ENCODE peak calls at places on chromosome 5, in nine cellular contexts. D, G, E, O, N, I, C, J and M are unnamed samples.

GRCh38 chr5:136020383-136021015 is 8.3 kb upstream of the TGFBI start:
- DNase-seq in D (peak), G (no peak), E (no peak), O (no peak), N (no peak), I (no peak), C (peak), J (peak), M (peak)

GRCh38 chr5:56323505-56323904 is 90.4 kb upstream of the ANKRD55 start:
- DNase-seq in D (peak), G (peak), E (no peak), O (no peak), N (no peak), I (no peak), C (peak), J (peak), M (no peak)

GRCh38 chr5:65157906-65158603 is 323.7 kb downstream of the ADAMTS6 start:
- DNase-seq in D (no peak), G (no peak), E (no peak), O (peak), N (no peak), I (no peak), C (peak), J (no peak), M (no peak)

GRCh38 chr5:81235287-81236072 is 2.4 kb downstream of the CKMT2 start:
- DNase-seq in D (no peak), G (no peak), E (no peak), O (no peak), N (peak), I (no peak), C (no peak), J (peak), M (no peak)

GRCh38 chr5:35884125-35884788 is 27.6 kb downstream of the IL7R start:
- DNase-seq in D (peak), G (no peak), E (no peak), O (no peak), N (no peak), I (no peak), C (peak), J (peak), M (no peak)

GRCh38 chr5:99025298-99026045 is 96.7 kb upstream of the CHD1 start:
- DNase-seq in D (no peak), G (no peak), E (no peak), O (peak), N (no peak), I (no peak), C (no peak), J (no peak), M (no peak)

GRCh38 chr5:43601454-43602260 is 1.3 kb upstream of the NNT start:
- DNase-seq in D (peak), G (no peak), E (no peak), O (no peak), N (no peak), I (no peak), C (peak), J (peak), M (no peak)

GRCh38 chr5:129271309-129271708 is 176.8 kb downstream of the ISOC1 start:
- DNase-seq in D (no peak), G (no peak), E (peak), O (peak), N (no peak), I (no peak), C (no peak), J (peak), M (no peak)

GRCh38 chr5:8057764-8058163 is 188.8 kb downstream of the MTRR start:
- DNase-seq in D (no peak), G (no peak), E (no peak), O (no peak), N (peak), I (no peak), C (peak), J (peak), M (no peak)

DNA sequence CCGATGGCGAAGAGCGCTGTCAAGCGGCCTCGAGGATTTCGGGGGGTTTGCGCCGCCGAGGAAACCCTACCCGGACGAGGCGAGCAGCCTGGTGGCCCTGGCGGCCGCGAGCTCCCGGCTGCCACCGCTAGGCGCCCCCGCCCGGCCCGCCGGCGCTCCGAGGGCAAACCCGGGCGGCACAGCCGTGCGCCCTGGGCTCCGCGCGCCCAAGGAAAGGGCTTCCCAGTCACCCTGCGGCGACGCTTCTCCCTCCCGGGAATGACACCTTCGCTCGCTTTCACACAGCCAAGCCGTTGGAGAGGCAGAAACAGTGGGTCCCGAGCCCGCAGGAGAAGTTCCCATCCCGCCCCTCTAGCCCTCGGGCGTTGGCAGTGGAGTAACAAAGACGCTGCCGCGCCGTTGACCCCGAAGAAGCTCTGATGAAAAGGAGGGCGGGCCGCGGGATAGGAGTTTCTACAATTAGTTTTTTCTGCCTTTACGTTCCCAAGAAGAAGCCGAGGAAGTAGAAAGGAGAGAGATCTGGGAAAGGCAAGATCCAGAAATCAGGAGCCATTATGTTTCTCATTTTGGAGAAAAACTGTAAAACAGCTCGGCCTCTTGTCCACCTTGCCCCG is 126.1 kb downstream of the TMEM174 start:
- DNase-seq in D (no peak), G (no peak), E (peak), O (peak), N (no peak), I (no peak), C (no peak), J (no peak), M (no peak)
- TF ChIP-seq CTCF in D (peak), G (no peak), E (peak), O (no peak), N (no peak), I (peak), C (no peak), J (no peak), M (no peak)

GRCh38 chr5:87074072-87074471 is 193.6 kb upstream of the RASA1 start:
- DNase-seq in D (no peak), G (no peak), E (no peak), O (no peak), N (no peak), I (no peak), C (no peak), J (no peak), M (no peak)

GRCh38 chr5:87074934-87075541 is 192.6 kb upstream of the RASA1 start:
- DNase-seq in D (no peak), G (no peak), E (peak), O (no peak), N (no peak), I (no peak), C (no peak), J (no peak), M (no peak)

GRCh38 chr5:87069311-87069710 is 198.4 kb upstream of the RASA1 start:
- DNase-seq in D (no peak), G (no peak), E (no peak), O (no peak), N (no peak), I (no peak), C (no peak), J (no peak), M (no peak)

GRCh38 chr5:87069974-87070608 is 197.6 kb upstream of the RASA1 start:
- DNase-seq in D (peak), G (peak), E (peak), O (peak), N (no peak), I (no peak), C (peak), J (peak), M (no peak)
- TF ChIP-seq CTCF in D (peak), G (peak), E (peak), O (peak), N (no peak), I (peak), C (peak), J (peak), M (peak)

GRCh38 chr5:151313357-151313756 is 9.8 kb upstream of the SLC36A3 start:
- DNase-seq in D (no peak), G (no peak), E (no peak), O (no peak), N (no peak), I (no peak), C (no peak), J (no peak), M (no peak)

GRCh38 chr5:151315998-151316597 is 12.5 kb upstream of the SLC36A3 start:
- DNase-seq in D (peak), G (peak), E (peak), O (peak), N (peak), I (peak), C (peak), J (peak), M (no peak)

GRCh38 chr5:151320481-151320880 is 16.9 kb upstream of the SLC36A3 start:
- DNase-seq in D (no peak), G (no peak), E (no peak), O (no peak), N (no peak), I (no peak), C (no peak), J (no peak), M (no peak)

GRCh38 chr5:151319334-151319733 is 15.8 kb upstream of the SLC36A3 start:
- DNase-seq in D (peak), G (no peak), E (no peak), O (peak), N (peak), I (no peak), C (peak), J (peak), M (no peak)
- TF ChIP-seq CTCF in D (peak), G (no peak), E (no peak), O (peak), N (no peak), I (no peak), C (peak), J (peak), M (no peak)

GRCh38 chr5:176594554-176594953 is 15.4 kb downstream of the GPRIN1 start:
- DNase-seq in D (no peak), G (no peak), E (no peak), O (no peak), N (no peak), I (no peak), C (no peak), J (no peak), M (no peak)

GRCh38 chr5:176595386-176595943 is 14.5 kb downstream of the GPRIN1 start:
- DNase-seq in D (no peak), G (no peak), E (no peak), O (no peak), N (no peak), I (no peak), C (no peak), J (no peak), M (no peak)

GRCh38 chr5:176597417-176598389 is 12.3 kb downstream of the GPRIN1 start:
- DNase-seq in D (no peak), G (no peak), E (no peak), O (peak), N (no peak), I (no peak), C (no peak), J (no peak), M (no peak)

GRCh38 chr5:176596069-176596656 is 13.8 kb downstream of the GPRIN1 start:
- DNase-seq in D (no peak), G (no peak), E (no peak), O (no peak), N (no peak), I (no peak), C (no peak), J (no peak), M (no peak)

DNA sequence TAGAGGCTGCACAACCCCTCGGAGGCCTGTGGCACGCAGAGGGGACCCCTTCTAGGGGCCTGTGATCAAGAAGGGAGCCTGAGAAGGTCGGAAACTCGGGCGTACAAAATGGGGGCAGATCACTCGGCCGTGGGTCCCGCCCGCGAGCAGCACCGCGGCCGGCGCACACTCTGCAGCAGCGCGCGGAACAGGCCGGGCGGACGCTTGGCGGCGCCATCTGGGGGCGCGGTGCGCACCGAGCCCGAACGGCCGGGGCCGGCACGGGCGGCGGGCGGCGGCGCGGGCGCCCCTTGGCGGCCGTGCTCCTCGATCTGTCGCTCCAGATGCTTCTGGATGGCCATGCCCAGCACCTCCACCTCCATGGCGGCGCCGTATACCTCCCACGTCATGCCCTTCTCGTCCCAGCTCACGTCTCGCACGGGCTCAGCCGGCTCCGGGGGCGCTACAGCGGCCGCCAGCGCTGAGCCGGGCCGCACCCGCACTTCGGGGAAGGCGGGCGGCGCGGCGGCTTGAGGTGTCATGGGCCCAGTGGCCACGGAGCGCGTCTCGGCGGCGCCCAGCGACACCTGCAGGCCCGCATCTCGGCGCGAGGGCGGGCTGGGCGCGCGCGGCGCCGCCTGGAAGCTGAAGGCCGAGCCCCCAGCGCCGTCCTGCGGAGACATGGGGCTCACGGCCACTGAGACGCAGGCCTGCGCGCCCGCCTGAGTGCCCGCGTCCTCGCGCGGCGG is 13.1 kb downstream of the GPRIN1 start:
- DNase-seq in D (no peak), G (no peak), E (peak), O (peak), N (peak), I (peak), C (no peak), J (peak), M (no peak)
- TF ChIP-seq CTCF in D (no peak), G (no peak), E (peak), O (no peak), N (no peak), I (peak), C (no peak), J (no peak), M (peak)

GRCh38 chr5:53123702-53124101 is 14.1 kb upstream of the MOCS2 start:
- DNase-seq in D (no peak), G (no peak), E (no peak), O (no peak), N (no peak), I (no peak), C (no peak), J (peak), M (no peak)
- TF ChIP-seq CTCF in D (peak), G (peak), E (peak), O (peak), N (no peak), I (peak), C (no peak), J (peak), M (no peak)

GRCh38 chr5:40680741-40681350 is 1.1 kb downstream of the PTGER4 start:
- DNase-seq in D (no peak), G (no peak), E (peak), O (peak), N (no peak), I (peak), C (no peak), J (no peak), M (peak)
- TF ChIP-seq CTCF in D (peak), G (no peak), E (peak), O (peak), N (no peak), I (peak), C (no peak), J (no peak), M (peak)

DNA sequence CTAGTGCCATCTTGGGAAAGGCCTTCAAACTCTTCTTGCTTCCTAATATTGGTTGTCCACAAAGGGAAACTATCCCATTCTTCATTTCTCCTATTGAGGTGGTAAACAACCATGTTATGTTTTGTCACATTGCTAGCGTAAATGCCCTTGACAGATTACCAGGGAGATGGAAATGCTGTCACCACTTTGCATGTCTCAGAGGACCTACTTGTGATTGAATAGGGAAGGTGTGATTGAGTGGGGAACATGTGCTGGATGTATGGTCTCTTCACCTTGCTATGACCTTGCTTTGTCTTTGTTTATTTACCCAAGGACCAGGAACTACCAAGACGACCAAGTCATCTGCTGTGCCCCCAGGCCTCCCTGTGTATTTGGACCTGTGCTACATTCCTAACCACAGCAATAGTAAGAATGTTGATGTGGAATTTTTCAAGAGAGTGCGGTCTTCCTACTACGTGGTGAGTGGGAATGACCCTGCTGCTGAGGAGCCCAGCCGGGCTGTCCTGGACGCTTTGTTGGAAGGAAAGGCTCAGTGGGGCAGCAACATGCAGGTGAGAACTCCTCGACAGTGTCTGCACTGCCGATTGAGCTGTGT is 96.1 kb downstream of the MAP1B start:
- DNase-seq in D (no peak), G (peak), E (no peak), O (no peak), N (no peak), I (no peak), C (peak), J (no peak), M (no peak)
- TF ChIP-seq CTCF in D (no peak), G (no peak), E (no peak), O (no peak), N (no peak), I (no peak), C (no peak), J (no peak), M (no peak)

DNA sequence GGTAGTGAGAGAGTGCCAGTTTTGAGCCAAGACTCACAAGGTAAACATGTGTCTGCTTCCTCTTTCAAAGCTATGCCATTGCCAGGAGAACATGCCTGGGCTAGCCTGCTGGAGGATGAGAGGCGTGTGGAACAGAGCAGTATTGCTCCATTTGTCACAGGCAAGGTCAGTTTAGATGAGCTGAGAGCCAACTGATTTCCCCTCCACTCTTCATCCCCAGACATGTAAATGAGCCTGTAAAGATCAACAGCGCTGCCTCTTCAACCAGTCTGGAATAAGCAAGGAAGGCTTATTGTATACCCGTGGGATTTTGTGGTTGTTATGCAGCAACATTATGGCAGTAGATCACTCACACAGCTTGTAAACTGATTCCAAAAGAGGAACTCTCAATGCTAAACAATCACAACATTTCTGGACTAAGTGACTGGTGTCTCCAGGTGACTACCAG is 8.2 kb upstream of the GDNF start:
- DNase-seq in D (peak), G (no peak), E (no peak), O (no peak), N (no peak), I (no peak), C (peak), J (peak), M (no peak)
- TF ChIP-seq CTCF in D (no peak), G (no peak), E (no peak), O (no peak), N (no peak), I (no peak), C (no peak), J (no peak), M (no peak)

GRCh38 chr5:179820483-179821297 is at the start of gene SQSTM1:
- DNase-seq in D (peak), G (peak), E (peak), O (peak), N (peak), I (peak), C (peak), J (peak), M (peak)
- TF ChIP-seq CTCF in D (peak), G (no peak), E (peak), O (no peak), N (peak), I (peak), C (no peak), J (no peak), M (no peak)